ENCODE peak calls at places on chromosome 9, in five cellular contexts. P, T, S, M and F are unnamed samples.

GRCh38 chr9:136697146-136697820 is 10.0 kb upstream of the AGPAT2 start:
- DNase-seq in S (no peak), P (no peak), M (no peak), T (no peak), F (no peak)

GRCh38 chr9:130710822-130711352 is 17.3 kb downstream of the EXOSC2 start:
- DNase-seq in S (no peak), M (no peak), P (no peak), T (no peak), F (no peak)

GRCh38 chr9:81321551-81321950 is 367.8 kb downstream of the TLE1 start:
- DNase-seq in S (no peak), M (no peak), P (no peak), T (no peak), F (no peak)

GRCh38 chr9:103530934-103531333 is 535.8 kb downstream of the CYLC2 start:
- DNase-seq in M (no peak), S (no peak), T (no peak), P (no peak), F (no peak)

GRCh38 chr9:105063665-105064247 is 135.8 kb upstream of the ABCA1 start:
- DNase-seq in M (no peak), T (peak), P (peak), S (no peak), F (no peak)

GRCh38 chr9:93154293-93154903 is 20.3 kb upstream of the NINJ1 start:
- DNase-seq in M (no peak), T (no peak), P (no peak), S (peak), F (no peak)

GRCh38 chr9:16352791-16353401 is 517.6 kb downstream of the BNC2 start:
- DNase-seq in M (no peak), S (no peak), T (peak), P (peak), F (no peak)

GRCh38 chr9:109456811-109457210 is 41.3 kb downstream of the PTPN3 start:
- DNase-seq in P (no peak), T (no peak), S (no peak), M (no peak), F (no peak)

GRCh38 chr9:133116346-133117231 is 4.5 kb downstream of the RALGDS start:
- DNase-seq in M (no peak), T (no peak), S (no peak), P (no peak), F (no peak)

GRCh38 chr9:129850821-129851540 is 15.7 kb downstream of the USP20 start:
- DNase-seq in P (no peak), S (no peak), T (no peak), M (no peak), F (no peak)

GRCh38 chr9:136902259-136902821 is 16.0 kb downstream of the TRAF2 start:
- DNase-seq in P (peak), T (no peak), S (peak), M (peak), F (peak)

GRCh38 chr9:128250839-128251558 is 24.8 kb downstream of the GOLGA2 start:
- DNase-seq in P (no peak), S (no peak), T (no peak), M (no peak), F (no peak)

GRCh38 chr9:123343428-123344272 is 12.3 kb upstream of the CRB2 start:
- DNase-seq in T (no peak), P (no peak), M (no peak), S (no peak), F (peak)

GRCh38 chr9:107309271-107309670 is 26.2 kb downstream of the RAD23B start:
- DNase-seq in T (no peak), M (no peak), S (no peak), P (no peak), F (no peak)

GRCh38 chr9:92781902-92782301 is 17.3 kb upstream of the BICD2 start:
- DNase-seq in M (no peak), T (no peak), P (no peak), S (no peak), F (no peak)

GRCh38 chr9:76576344-76576743 is 117.4 kb downstream of the GCNT1 start:
- DNase-seq in M (peak), T (peak), P (peak), S (no peak), F (peak)

GRCh38 chr9:71725590-71726338 is 42.5 kb downstream of the CEMIP2 start:
- DNase-seq in P (peak), S (peak), M (no peak), T (peak), F (no peak)

GRCh38 chr9:118896356-118897000 is 472.8 kb downstream of the BRINP1 start:
- DNase-seq in T (no peak), S (no peak), P (no peak), M (no peak), F (no peak)

GRCh38 chr9:114178756-114179450 is 23.6 kb downstream of the COL27A1 start:
- DNase-seq in M (no peak), P (no peak), S (no peak), T (no peak), F (no peak)

GRCh38 chr9:134643306-134643705 is 1.7 kb downstream of the COL5A1 start:
- DNase-seq in T (peak), P (peak), M (no peak), S (peak), F (no peak)

GRCh38 chr9:134647359-134648115 is 5.9 kb downstream of the COL5A1 start:
- DNase-seq in M (no peak), T (no peak), S (no peak), P (no peak), F (no peak)

GRCh38 chr9:134648701-134649525 is 7.3 kb downstream of the COL5A1 start:
- DNase-seq in T (peak), M (no peak), S (no peak), P (peak), F (no peak)

GRCh38 chr9:134644715-134645606 is 3.4 kb downstream of the COL5A1 start:
- DNase-seq in S (peak), M (no peak), T (peak), P (peak), F (no peak)

DNA sequence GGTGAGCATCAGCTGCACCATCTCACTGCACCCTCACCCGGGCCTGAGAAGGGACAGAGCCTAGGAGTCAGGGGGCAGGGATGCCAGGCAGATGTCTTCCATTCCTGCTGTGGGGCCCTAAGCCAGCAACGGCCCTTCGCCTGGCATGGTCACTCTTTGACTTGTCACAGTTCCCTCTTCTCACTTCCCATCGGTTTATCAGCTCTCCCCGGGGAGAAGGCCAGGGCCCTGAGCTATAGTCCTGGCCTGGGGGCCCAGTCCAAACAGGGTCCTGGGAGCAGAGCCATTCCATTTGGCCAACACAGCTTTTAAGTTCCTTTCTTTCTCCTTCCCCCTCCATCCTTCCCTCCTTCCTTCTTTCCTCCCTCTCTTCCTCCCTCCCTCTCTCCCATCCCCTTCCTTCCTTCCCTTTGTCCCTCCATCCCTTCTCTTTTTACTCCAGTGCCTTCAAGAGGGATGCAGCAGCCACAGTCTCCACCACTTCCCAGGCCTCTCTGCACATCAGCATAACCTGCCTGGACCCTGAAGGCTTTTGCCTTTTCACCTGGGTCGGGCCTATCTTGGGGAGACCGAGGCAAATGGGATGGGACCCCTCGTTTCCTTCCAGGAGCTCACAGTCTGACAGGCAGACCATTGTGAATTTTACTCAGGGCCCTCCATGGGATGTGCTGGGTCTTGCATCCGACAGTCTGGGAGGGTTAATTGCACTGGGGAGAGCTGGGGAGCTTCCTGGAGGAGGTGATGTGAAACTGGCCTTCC is 4.2 kb downstream of the COL5A1 start:
- DNase-seq in M (no peak), T (no peak), P (no peak), S (no peak), F (no peak)
- H3K4me3 ChIP-seq in M (no peak), T (peak), P (peak), S (no peak), F (no peak)

DNA sequence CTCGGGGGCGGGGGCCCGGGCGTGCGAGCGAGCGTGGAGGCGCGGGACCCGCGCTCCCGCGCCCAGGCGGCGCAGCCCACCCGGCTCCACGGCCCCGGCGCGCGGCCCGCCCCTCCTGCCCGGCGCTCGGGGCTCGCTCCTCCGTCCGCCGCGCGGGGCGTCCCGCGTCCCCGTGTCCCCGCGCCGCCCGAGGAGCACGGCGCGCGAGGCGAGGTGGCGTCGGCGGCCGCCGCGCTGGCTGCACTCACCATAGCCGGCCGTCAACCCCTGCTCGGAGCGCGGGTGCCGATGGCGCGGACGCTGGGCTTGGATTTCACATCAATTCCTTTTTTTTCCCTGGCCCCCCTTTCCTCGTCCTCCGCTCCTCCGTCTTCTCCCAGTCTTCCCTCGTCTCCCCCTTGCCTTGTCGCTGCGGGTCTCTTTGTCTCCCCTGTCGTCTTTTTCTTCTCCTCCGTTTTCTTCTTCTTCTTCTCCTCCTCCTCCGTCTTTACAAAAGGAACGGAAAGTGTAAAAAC is 493 bp downstream of the PTCH1 start:
- DNase-seq in S (no peak), M (no peak), P (peak), T (no peak), F (no peak)
- TF ChIP-seq CTCF in S (no peak), M (no peak), P (no peak), T (no peak), F (no peak)

GRCh38 chr9:3507395-3508077 is 18.3 kb downstream of the RFX3 start:
- DNase-seq in S (no peak), M (no peak), P (no peak), T (no peak), F (no peak)
- H3K4me3 ChIP-seq in S (no peak), M (no peak), P (no peak), T (no peak), F (peak)

GRCh38 chr9:101398930-101399640 is 434 bp downstream of the ZNF189 start:
- DNase-seq in T (peak), M (no peak), S (peak), P (no peak), F (no peak)

GRCh38 chr9:101398335-101398929 is at the start of the genes MRPL50 and ZNF189:
- DNase-seq in M (peak), T (peak), P (peak), S (peak), F (peak)

GRCh38 chr9:101397746-101398334 is 578 bp downstream of the MRPL50 start:
- DNase-seq in M (no peak), S (no peak), P (no peak), T (no peak), F (no peak)

GRCh38 chr9:101400120-101400519 is 1.5 kb downstream of the ZNF189 start:
- DNase-seq in S (peak), T (no peak), M (no peak), P (peak), F (no peak)

DNA sequence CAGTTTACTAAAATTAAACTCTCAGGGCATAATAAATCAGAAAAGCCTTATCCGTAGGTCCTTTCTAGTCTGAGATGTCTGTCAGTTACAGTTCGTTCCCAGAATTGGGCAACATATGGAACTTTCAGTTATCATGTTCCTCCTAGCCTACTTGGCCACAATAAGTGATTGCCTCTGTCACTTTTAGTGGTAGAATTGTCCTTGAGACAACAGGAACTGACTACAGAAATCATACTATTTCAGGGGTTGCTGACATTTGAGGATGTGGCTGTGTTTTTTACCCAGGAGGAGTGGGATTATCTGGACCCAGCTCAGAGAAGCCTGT is 952 bp downstream of the ZNF189 start:
- DNase-seq in M (no peak), S (no peak), P (no peak), T (peak), F (no peak)
- TF ChIP-seq CTCF in M (no peak), S (no peak), P (no peak), T (no peak), F (no peak)

GRCh38 chr9:5800969-5801738 is 31.8 kb downstream of the ERMP1 start:
- DNase-seq in P (no peak), M (no peak), S (peak), T (no peak), F (no peak)

GRCh38 chr9:5796298-5796697 is 36.6 kb downstream of the ERMP1 start:
- DNase-seq in P (no peak), M (no peak), T (no peak), S (no peak), F (no peak)

GRCh38 chr9:5798581-5798980 is 34.3 kb downstream of the ERMP1 start:
- DNase-seq in P (no peak), S (no peak), T (no peak), M (no peak), F (no peak)

GRCh38 chr9:5801739-5802113 is 31.2 kb downstream of the ERMP1 start:
- DNase-seq in M (no peak), T (no peak), S (no peak), P (no peak), F (no peak)

GRCh38 chr9:5799314-5799713 is 33.6 kb downstream of the ERMP1 start:
- DNase-seq in P (peak), S (peak), M (no peak), T (peak), F (no peak)
- H3K4me3 ChIP-seq in P (no peak), S (no peak), M (no peak), T (no peak), F (no peak)

GRCh38 chr9:88775559-88775958 is 215.7 kb upstream of the S1PR3 start:
- DNase-seq in T (no peak), S (peak), M (no peak), P (no peak), F (no peak)

GRCh38 chr9:88773119-88773518 is 218.1 kb upstream of the S1PR3 start:
- DNase-seq in T (no peak), M (no peak), P (no peak), S (no peak), F (no peak)

GRCh38 chr9:88775037-88775471 is 216.2 kb upstream of the S1PR3 start:
- DNase-seq in T (peak), S (peak), M (no peak), P (peak), F (no peak)

GRCh38 chr9:88772602-88773001 is 218.7 kb upstream of the S1PR3 start:
- DNase-seq in S (no peak), T (no peak), P (no peak), M (no peak), F (no peak)

GRCh38 chr9:88773627-88774244 is 217.5 kb upstream of the S1PR3 start:
- DNase-seq in T (peak), P (peak), M (no peak), S (peak), F (no peak)
- TF ChIP-seq CTCF in T (peak), P (peak), M (no peak), S (no peak), F (no peak)